ENCODE peak calls at places on chromosome 4, in six cellular contexts. X is progenitor cell of endocrine pancreas; J is activated T-helper 1 cell treated with anti-CD3 and anti-CD28 coated beads, Interleukin-2, amount 50 U/mL, for 16 hours; P is glomerular endothelial cell; Y is M059J; O is astrocyte of the hippocampus. L is an unnamed sample.

GRCh38 chr4:180617203-180617602 is 1626.0 kb upstream of the TENM3 start:
- DNase-seq in X (no peak), J (no peak), P (no peak), Y (peak; percentile 19), O (peak; percentile 35), L (no peak)

GRCh38 chr4:126541820-126542219 is 1090.9 kb upstream of the INTU start:
- DNase-seq in X (no peak), J (no peak), P (no peak), Y (no peak), O (no peak), L (no peak)

GRCh38 chr4:1360423-1361283 is 13.6 kb downstream of the UVSSA start:
- DNase-seq in X (no peak), J (no peak), P (no peak), Y (peak; percentile 18), O (peak; percentile 55), L (no peak)

GRCh38 chr4:138789796-138790195 is 225.8 kb upstream of the NOCT start:
- DNase-seq in X (no peak), J (no peak), P (no peak), Y (no peak), O (no peak), L (no peak)

GRCh38 chr4:156779046-156779445 is 192.6 kb downstream of the PDGFC start:
- DNase-seq in X (no peak), J (no peak), P (no peak), Y (peak; percentile 47), O (peak; percentile 58), L (no peak)

GRCh38 chr4:31089815-31090214 is 369.6 kb downstream of the PCDH7 start:
- DNase-seq in X (no peak), J (no peak), P (no peak), Y (peak; percentile 60), O (peak; percentile 78), L (peak; percentile 50)

GRCh38 chr4:156942991-156943390 is 28.6 kb downstream of the PDGFC start:
- DNase-seq in X (no peak), J (no peak), P (no peak), Y (no peak), O (no peak), L (no peak)

GRCh38 chr4:53119685-53120084 is 246.2 kb downstream of the SCFD2 start:
- DNase-seq in X (no peak), J (no peak), P (no peak), Y (peak; percentile 68), O (peak; percentile 84), L (no peak)

GRCh38 chr4:96162631-96163030 is 322.7 kb downstream of the PDHA2 start:
- DNase-seq in X (no peak), J (no peak), P (no peak), Y (no peak), O (no peak), L (no peak)

GRCh38 chr4:128776794-128777216 is 32.7 kb upstream of the JADE1 start:
- DNase-seq in X (no peak), J (no peak), P (no peak), Y (peak; percentile 81), O (peak; percentile 96), L (no peak)

GRCh38 chr4:148443550-148444295 is 1.5 kb upstream of the NR3C2 start:
- DNase-seq in X (peak; percentile 24), J (no peak), P (no peak), Y (no peak), O (peak; percentile 28), L (no peak)